ENCODE peak calls at places on chromosomes 11 and 22, in eight cellular contexts. One of them, this sample, is unnamed.
A peak's percentile ranks its signal among the peaks of the same experiment; 100 is the strongest.

GRCh38 chr11:48207881-48208280 is 8.7 kb upstream of the OR4B1 start:
- DNase-seq in neural progenitor cell: no peak
- DNase-seq in pancreas: no peak
- DNase-seq in MM.1S: no peak
- DNase-seq in heart right ventricle: no peak
- DNase-seq in PC-3: no peak
- DNase-seq in small intestine: peak; percentile 5
- DNase-seq in left ventricle myocardium inferior: no peak
- DNase-seq in this sample: no peak

GRCh38 chr11:69079891-69080290 is 31.2 kb downstream of the TPCN2 start:
- DNase-seq in pancreas: peak; percentile 53
- DNase-seq in neural progenitor cell: no peak
- DNase-seq in PC-3: no peak
- DNase-seq in MM.1S: no peak
- DNase-seq in heart right ventricle: no peak
- DNase-seq in small intestine: no peak
- DNase-seq in left ventricle myocardium inferior: no peak
- DNase-seq in this sample: no peak

GRCh38 chr11:1174441-1175370 is 17.0 kb downstream of the MUC5AC start:
- DNase-seq in neural progenitor cell: no peak
- DNase-seq in MM.1S: no peak
- DNase-seq in heart right ventricle: no peak
- DNase-seq in pancreas: peak; percentile 50
- DNase-seq in left ventricle myocardium inferior: no peak
- DNase-seq in PC-3: no peak
- DNase-seq in small intestine: no peak
- DNase-seq in this sample: no peak

GRCh38 chr22:33271390-33272161 is 213.4 kb upstream of the SYN3 start:
- DNase-seq in small intestine: no peak
- DNase-seq in left ventricle myocardium inferior: peak; percentile 67
- DNase-seq in heart right ventricle: peak; percentile 62
- DNase-seq in pancreas: peak; percentile 92
- DNase-seq in neural progenitor cell: peak; percentile 13
- DNase-seq in PC-3: no peak
- DNase-seq in MM.1S: no peak
- DNase-seq in this sample: peak; percentile 38

GRCh38 chr11:65576867-65577755 is 1.3 kb downstream of the EHBP1L1 start:
- DNase-seq in neural progenitor cell: no peak
- DNase-seq in MM.1S: peak; percentile 30
- DNase-seq in small intestine: peak; percentile 89
- DNase-seq in left ventricle myocardium inferior: peak; percentile 55
- DNase-seq in PC-3: peak; percentile 94
- DNase-seq in pancreas: peak; percentile 84
- DNase-seq in heart right ventricle: peak; percentile 79
- DNase-seq in this sample: peak; percentile 82

GRCh38 chr11:85661972-85662664 is 2.8 kb downstream of the CREBZF start:
- DNase-seq in heart right ventricle: no peak
- DNase-seq in MM.1S: no peak
- DNase-seq in small intestine: no peak
- DNase-seq in pancreas: no peak
- DNase-seq in PC-3: no peak
- DNase-seq in neural progenitor cell: no peak
- DNase-seq in left ventricle myocardium inferior: no peak
- DNase-seq in this sample: peak; percentile 48

GRCh38 chr11:122803306-122803705 is 35.0 kb upstream of the CRTAM start:
- DNase-seq in small intestine: no peak
- DNase-seq in left ventricle myocardium inferior: no peak
- DNase-seq in MM.1S: no peak
- DNase-seq in neural progenitor cell: no peak
- DNase-seq in pancreas: no peak
- DNase-seq in PC-3: peak; percentile 98
- DNase-seq in heart right ventricle: no peak
- DNase-seq in this sample: no peak

GRCh38 chr11:75022759-75023396 is 34.1 kb downstream of the NEU3 start:
- DNase-seq in PC-3: peak; percentile 93
- DNase-seq in small intestine: peak; percentile 79
- DNase-seq in left ventricle myocardium inferior: peak; percentile 77
- DNase-seq in neural progenitor cell: peak; percentile 82
- DNase-seq in MM.1S: peak; percentile 65
- DNase-seq in heart right ventricle: peak; percentile 79
- DNase-seq in pancreas: peak; percentile 92
- DNase-seq in this sample: peak; percentile 87

GRCh38 chr22:48244388-48245118 is 1482.1 kb downstream of the TBC1D22A start:
- DNase-seq in MM.1S: no peak
- DNase-seq in left ventricle myocardium inferior: no peak
- DNase-seq in small intestine: no peak
- DNase-seq in PC-3: no peak
- DNase-seq in neural progenitor cell: no peak
- DNase-seq in pancreas: no peak
- DNase-seq in heart right ventricle: no peak
- DNase-seq in this sample: no peak

GRCh38 chr11:47104337-47104950 is 72.2 kb downstream of the ARFGAP2 start:
- DNase-seq in small intestine: no peak
- DNase-seq in PC-3: no peak
- DNase-seq in heart right ventricle: no peak
- DNase-seq in neural progenitor cell: peak; percentile 54
- DNase-seq in left ventricle myocardium inferior: no peak
- DNase-seq in pancreas: no peak
- DNase-seq in MM.1S: no peak
- DNase-seq in this sample: peak; percentile 77

GRCh38 chr22:35970601-35971417 is 57.8 kb downstream of the RBFOX2 start:
- DNase-seq in left ventricle myocardium inferior: no peak
- DNase-seq in heart right ventricle: no peak
- DNase-seq in small intestine: no peak
- DNase-seq in PC-3: peak; percentile 32
- DNase-seq in MM.1S: no peak
- DNase-seq in neural progenitor cell: no peak
- DNase-seq in pancreas: no peak
- DNase-seq in this sample: no peak

GRCh38 chr11:19226378-19227195 is 14.2 kb downstream of the E2F8 start:
- DNase-seq in MM.1S: no peak
- DNase-seq in pancreas: no peak
- DNase-seq in heart right ventricle: no peak
- DNase-seq in small intestine: no peak
- DNase-seq in neural progenitor cell: no peak
- DNase-seq in PC-3: no peak
- DNase-seq in left ventricle myocardium inferior: no peak
- DNase-seq in this sample: no peak

GRCh38 chr11:9787981-9788521 is 124.2 kb downstream of the SWAP70 start:
- DNase-seq in PC-3: no peak
- DNase-seq in heart right ventricle: no peak
- DNase-seq in neural progenitor cell: no peak
- DNase-seq in MM.1S: no peak
- DNase-seq in small intestine: no peak
- DNase-seq in pancreas: no peak
- DNase-seq in left ventricle myocardium inferior: peak; percentile 34
- DNase-seq in this sample: peak; percentile 47

DNA sequence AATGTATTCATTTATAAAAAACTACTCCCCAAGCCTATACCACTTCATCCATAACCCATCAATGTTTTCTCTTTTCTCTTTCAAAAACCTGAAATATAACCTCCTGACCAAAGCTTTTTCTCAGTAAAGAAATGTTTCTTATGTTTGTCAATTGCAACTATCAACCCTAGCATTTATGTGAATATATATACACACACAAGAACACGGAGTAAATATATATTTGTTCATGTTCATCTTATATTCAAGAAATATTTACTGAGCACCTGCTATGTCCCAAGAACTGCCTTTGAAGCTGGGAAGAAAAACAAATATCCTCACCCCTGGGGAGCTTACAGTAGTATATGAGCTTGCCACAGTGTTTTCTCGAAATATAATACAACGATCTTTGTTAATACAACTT is 3.5 kb downstream of the MRTFA start:
- DNase-seq in small intestine: no peak
- DNase-seq in MM.1S: no peak
- DNase-seq in pancreas: no peak
- DNase-seq in heart right ventricle: no peak
- DNase-seq in left ventricle myocardium inferior: no peak
- DNase-seq in PC-3: no peak
- DNase-seq in neural progenitor cell: no peak
- DNase-seq in this sample: no peak
- H3K4me1 ChIP-seq in small intestine: peaks cover 6% of the 10 kb centered on the region
- H3K4me1 ChIP-seq in MM.1S: peaks cover 7% of the 10 kb centered on the region
- H3K4me1 ChIP-seq in pancreas: no peaks in the 10 kb centered on the region
- H3K4me1 ChIP-seq in heart right ventricle: peaks cover 77% of the 10 kb centered on the region
- H3K4me1 ChIP-seq in left ventricle myocardium inferior: peaks cover 88% of the 10 kb centered on the region
- H3K4me1 ChIP-seq in PC-3: peaks cover 27% of the 10 kb centered on the region
- H3K4me1 ChIP-seq in neural progenitor cell: peaks cover 8% of the 10 kb centered on the region
- H3K4me1 ChIP-seq in this sample: peaks cover 8% of the 10 kb centered on the region

DNA sequence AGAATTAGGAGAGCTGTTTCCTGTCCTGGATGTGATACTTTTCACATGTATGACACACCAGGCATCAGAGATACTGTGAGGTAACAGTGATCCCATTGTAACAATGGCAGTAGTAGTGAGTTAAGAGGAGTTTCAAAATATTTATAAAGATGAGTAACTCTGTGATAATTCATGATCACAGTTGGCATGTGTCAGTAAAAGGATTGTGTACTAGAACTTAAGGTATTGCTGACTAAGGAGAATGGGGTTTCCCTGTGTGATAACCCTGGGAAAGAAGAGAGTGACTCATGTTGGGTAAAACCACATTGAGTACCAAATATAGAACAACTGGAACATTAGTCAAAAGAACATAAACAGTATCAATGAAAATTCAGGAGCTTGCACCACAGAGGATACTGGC is 22.9 kb upstream of the SLC5A1 start:
- DNase-seq in MM.1S: peak; percentile 12
- DNase-seq in neural progenitor cell: no peak
- DNase-seq in left ventricle myocardium inferior: no peak
- DNase-seq in heart right ventricle: no peak
- DNase-seq in pancreas: no peak
- DNase-seq in small intestine: peak; percentile 82
- DNase-seq in PC-3: peak; percentile 89
- DNase-seq in this sample: no peak
- H3K4me1 ChIP-seq in MM.1S: no peaks in the 10 kb centered on the region
- H3K4me1 ChIP-seq in neural progenitor cell: no peaks in the 10 kb centered on the region
- H3K4me1 ChIP-seq in left ventricle myocardium inferior: no peaks in the 10 kb centered on the region
- H3K4me1 ChIP-seq in heart right ventricle: no peaks in the 10 kb centered on the region
- H3K4me1 ChIP-seq in pancreas: no peaks in the 10 kb centered on the region
- H3K4me1 ChIP-seq in small intestine: peaks cover 5% of the 10 kb centered on the region
- H3K4me1 ChIP-seq in PC-3: peaks cover 17% of the 10 kb centered on the region
- H3K4me1 ChIP-seq in this sample: no peaks in the 10 kb centered on the region

GRCh38 chr22:46770151-46770641 is 7.7 kb downstream of the TBC1D22A start:
- DNase-seq in left ventricle myocardium inferior: no peak
- DNase-seq in MM.1S: no peak
- DNase-seq in small intestine: no peak
- DNase-seq in heart right ventricle: no peak
- DNase-seq in PC-3: no peak
- DNase-seq in neural progenitor cell: no peak
- DNase-seq in pancreas: no peak
- DNase-seq in this sample: peak; percentile 94

GRCh38 chr22:46769191-46769675 is 6.8 kb downstream of the TBC1D22A start:
- DNase-seq in left ventricle myocardium inferior: peak; percentile 64
- DNase-seq in MM.1S: no peak
- DNase-seq in neural progenitor cell: no peak
- DNase-seq in PC-3: no peak
- DNase-seq in small intestine: no peak
- DNase-seq in heart right ventricle: no peak
- DNase-seq in pancreas: no peak
- DNase-seq in this sample: no peak

GRCh38 chr22:46767249-46767985 is 5.0 kb downstream of the TBC1D22A start:
- DNase-seq in PC-3: no peak
- DNase-seq in small intestine: no peak
- DNase-seq in left ventricle myocardium inferior: no peak
- DNase-seq in pancreas: no peak
- DNase-seq in neural progenitor cell: no peak
- DNase-seq in MM.1S: no peak
- DNase-seq in heart right ventricle: no peak
- DNase-seq in this sample: no peak

GRCh38 chr22:46770726-46771125 is 8.3 kb downstream of the TBC1D22A start:
- DNase-seq in neural progenitor cell: no peak
- DNase-seq in PC-3: no peak
- DNase-seq in small intestine: no peak
- DNase-seq in MM.1S: no peak
- DNase-seq in pancreas: no peak
- DNase-seq in left ventricle myocardium inferior: no peak
- DNase-seq in heart right ventricle: no peak
- DNase-seq in this sample: no peak

GRCh38 chr22:46769706-46770105 is 7.3 kb downstream of the TBC1D22A start:
- DNase-seq in MM.1S: no peak
- DNase-seq in PC-3: no peak
- DNase-seq in neural progenitor cell: no peak
- DNase-seq in heart right ventricle: no peak
- DNase-seq in left ventricle myocardium inferior: no peak
- DNase-seq in pancreas: no peak
- DNase-seq in small intestine: no peak
- DNase-seq in this sample: no peak
- H3K4me1 ChIP-seq in MM.1S: peaks cover 10% of the 10 kb centered on the region
- H3K4me1 ChIP-seq in PC-3: peaks cover 13% of the 10 kb centered on the region
- H3K4me1 ChIP-seq in neural progenitor cell: no peaks in the 10 kb centered on the region
- H3K4me1 ChIP-seq in heart right ventricle: peaks cover 87% of the 10 kb centered on the region
- H3K4me1 ChIP-seq in left ventricle myocardium inferior: peaks cover 84% of the 10 kb centered on the region
- H3K4me1 ChIP-seq in pancreas: peaks cover 6% of the 10 kb centered on the region
- H3K4me1 ChIP-seq in small intestine: peaks cover 2% of the 10 kb centered on the region
- H3K4me1 ChIP-seq in this sample: peaks cover 31% of the 10 kb centered on the region

DNA sequence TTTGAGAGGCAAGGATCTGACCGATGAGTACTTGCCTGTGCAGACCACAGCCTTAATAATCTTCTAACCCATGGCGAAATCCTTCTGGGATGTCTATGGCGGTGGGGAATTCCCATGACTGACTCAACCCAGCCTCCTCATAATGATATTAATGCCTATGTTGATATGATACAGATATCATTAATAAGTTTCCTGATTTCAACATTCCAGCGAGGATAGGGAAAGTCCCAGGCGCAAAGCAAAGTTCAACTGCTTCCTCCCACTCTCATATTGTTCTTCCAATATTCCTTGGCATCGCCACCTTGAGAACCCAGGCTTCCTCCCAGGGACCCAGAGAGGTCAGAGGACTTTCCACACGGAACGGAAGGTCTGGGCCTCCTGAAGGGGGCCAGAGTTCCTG is 110.3 kb upstream of the TMEM45B start:
- DNase-seq in neural progenitor cell: no peak
- DNase-seq in left ventricle myocardium inferior: no peak
- DNase-seq in small intestine: peak; percentile 88
- DNase-seq in heart right ventricle: no peak
- DNase-seq in PC-3: no peak
- DNase-seq in MM.1S: no peak
- DNase-seq in pancreas: no peak
- DNase-seq in this sample: no peak
- H3K4me1 ChIP-seq in neural progenitor cell: no peaks in the 10 kb centered on the region
- H3K4me1 ChIP-seq in left ventricle myocardium inferior: no peaks in the 10 kb centered on the region
- H3K4me1 ChIP-seq in small intestine: no peaks in the 10 kb centered on the region
- H3K4me1 ChIP-seq in heart right ventricle: no peaks in the 10 kb centered on the region
- H3K4me1 ChIP-seq in PC-3: peaks cover 15% of the 10 kb centered on the region
- H3K4me1 ChIP-seq in MM.1S: no peaks in the 10 kb centered on the region
- H3K4me1 ChIP-seq in pancreas: no peaks in the 10 kb centered on the region
- H3K4me1 ChIP-seq in this sample: no peaks in the 10 kb centered on the region

DNA sequence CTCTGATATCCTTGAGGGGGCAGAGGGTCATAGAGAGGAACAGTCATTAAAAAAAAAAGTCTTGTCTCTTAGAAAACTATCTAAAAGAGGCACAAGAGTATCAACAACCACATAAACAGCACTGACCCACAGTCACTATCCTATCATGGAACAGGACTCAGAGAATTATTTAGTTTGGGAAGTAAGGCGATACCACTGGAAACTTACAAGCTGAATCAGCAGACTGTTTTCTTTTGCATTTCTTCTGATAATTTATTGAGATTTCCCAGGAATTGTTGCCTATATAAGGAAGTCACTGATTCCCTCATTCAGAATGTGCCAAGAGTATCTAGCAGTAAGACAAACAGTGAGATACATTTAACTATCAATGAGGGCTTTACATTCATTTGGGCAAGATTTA is 304.1 kb downstream of the GUCY1A2 start:
- DNase-seq in neural progenitor cell: no peak
- DNase-seq in small intestine: no peak
- DNase-seq in MM.1S: no peak
- DNase-seq in pancreas: no peak
- DNase-seq in heart right ventricle: no peak
- DNase-seq in PC-3: peak; percentile 28
- DNase-seq in left ventricle myocardium inferior: no peak
- DNase-seq in this sample: no peak
- H3K4me1 ChIP-seq in neural progenitor cell: no peaks in the 10 kb centered on the region
- H3K4me1 ChIP-seq in small intestine: no peaks in the 10 kb centered on the region
- H3K4me1 ChIP-seq in MM.1S: no peaks in the 10 kb centered on the region
- H3K4me1 ChIP-seq in pancreas: no peaks in the 10 kb centered on the region
- H3K4me1 ChIP-seq in heart right ventricle: no peaks in the 10 kb centered on the region
- H3K4me1 ChIP-seq in PC-3: peaks cover 21% of the 10 kb centered on the region
- H3K4me1 ChIP-seq in left ventricle myocardium inferior: no peaks in the 10 kb centered on the region
- H3K4me1 ChIP-seq in this sample: no peaks in the 10 kb centered on the region

This sample was measured in SJCRH30.